ENCODE peak calls at places on chromosomes 16 and 17, in nine cellular contexts. One of them, this sample, is unnamed.

GRCh38 chr17:10161392-10161791 is 37.0 kb downstream of the GAS7 start:
- DNase-seq in astrocyte of the cerebellum: no peak
- DNase-seq in brain microvascular endothelial cell: no peak
- DNase-seq in tibial artery: no peak
- DNase-seq in colonic mucosa: no peak
- DNase-seq in GM10248: no peak
- DNase-seq in OCI-LY7: no peak
- DNase-seq in cardiac muscle cell: no peak
- DNase-seq in uterus: no peak
- DNase-seq in this sample: peak

GRCh38 chr17:35894206-35894605 is 14.0 kb upstream of the CCL5 start:
- DNase-seq in astrocyte of the cerebellum: no peak
- DNase-seq in brain microvascular endothelial cell: no peak
- DNase-seq in tibial artery: no peak
- DNase-seq in colonic mucosa: no peak
- DNase-seq in GM10248: no peak
- DNase-seq in OCI-LY7: no peak
- DNase-seq in cardiac muscle cell: no peak
- DNase-seq in uterus: no peak
- DNase-seq in this sample: no peak

GRCh38 chr16:88692861-88693260 is 6.6 kb upstream of the SNAI3 start:
- DNase-seq in astrocyte of the cerebellum: no peak
- DNase-seq in brain microvascular endothelial cell: no peak
- DNase-seq in tibial artery: no peak
- DNase-seq in colonic mucosa: no peak
- DNase-seq in GM10248: no peak
- DNase-seq in OCI-LY7: no peak
- DNase-seq in cardiac muscle cell: no peak
- DNase-seq in uterus: no peak
- DNase-seq in this sample: no peak

GRCh38 chr16:11743308-11744074 is 834 bp upstream of the TXNDC11 start:
- DNase-seq in astrocyte of the cerebellum: no peak
- DNase-seq in brain microvascular endothelial cell: peak
- DNase-seq in tibial artery: peak
- DNase-seq in colonic mucosa: peak
- DNase-seq in GM10248: peak
- DNase-seq in OCI-LY7: peak
- DNase-seq in cardiac muscle cell: peak
- DNase-seq in uterus: peak
- DNase-seq in this sample: peak

GRCh38 chr17:11996722-11997146 is 541 bp downstream of the ZNF18 start:
- DNase-seq in astrocyte of the cerebellum: no peak
- DNase-seq in brain microvascular endothelial cell: peak
- DNase-seq in tibial artery: no peak
- DNase-seq in colonic mucosa: peak
- DNase-seq in GM10248: peak
- DNase-seq in OCI-LY7: peak
- DNase-seq in cardiac muscle cell: peak
- DNase-seq in uterus: no peak
- DNase-seq in this sample: peak

GRCh38 chr17:40560592-40561293 is 4.5 kb downstream of the CCR7 start:
- DNase-seq in astrocyte of the cerebellum: peak
- DNase-seq in brain microvascular endothelial cell: peak
- DNase-seq in tibial artery: no peak
- DNase-seq in colonic mucosa: peak
- DNase-seq in GM10248: peak
- DNase-seq in OCI-LY7: peak
- DNase-seq in cardiac muscle cell: peak
- DNase-seq in uterus: no peak
- DNase-seq in this sample: peak

GRCh38 chr17:78013683-78014467 is 55.4 kb downstream of the TNRC6C start:
- DNase-seq in astrocyte of the cerebellum: peak
- DNase-seq in brain microvascular endothelial cell: peak
- DNase-seq in tibial artery: peak
- DNase-seq in colonic mucosa: peak
- DNase-seq in GM10248: peak
- DNase-seq in OCI-LY7: peak
- DNase-seq in cardiac muscle cell: peak
- DNase-seq in uterus: peak
- DNase-seq in this sample: peak

GRCh38 chr17:32514587-32514986 is 27.8 kb downstream of the CDK5R1 start:
- DNase-seq in astrocyte of the cerebellum: no peak
- DNase-seq in brain microvascular endothelial cell: no peak
- DNase-seq in tibial artery: no peak
- DNase-seq in colonic mucosa: no peak
- DNase-seq in GM10248: no peak
- DNase-seq in OCI-LY7: no peak
- DNase-seq in cardiac muscle cell: no peak
- DNase-seq in uterus: no peak
- DNase-seq in this sample: no peak

GRCh38 chr17:73215414-73215813 is 22.6 kb downstream of the COG1 start:
- DNase-seq in astrocyte of the cerebellum: no peak
- DNase-seq in brain microvascular endothelial cell: no peak
- DNase-seq in tibial artery: no peak
- DNase-seq in colonic mucosa: no peak
- DNase-seq in GM10248: no peak
- DNase-seq in OCI-LY7: peak
- DNase-seq in cardiac muscle cell: no peak
- DNase-seq in uterus: no peak
- DNase-seq in this sample: no peak

GRCh38 chr16:50830698-50831097 is 88.8 kb downstream of the CYLD start:
- DNase-seq in astrocyte of the cerebellum: no peak
- DNase-seq in brain microvascular endothelial cell: no peak
- DNase-seq in tibial artery: no peak
- DNase-seq in colonic mucosa: no peak
- DNase-seq in GM10248: no peak
- DNase-seq in OCI-LY7: no peak
- DNase-seq in cardiac muscle cell: no peak
- DNase-seq in uterus: no peak
- DNase-seq in this sample: no peak

GRCh38 chr17:10286324-10286723 is 86.5 kb downstream of the MYH13 start:
- DNase-seq in astrocyte of the cerebellum: no peak
- DNase-seq in brain microvascular endothelial cell: no peak
- DNase-seq in tibial artery: no peak
- DNase-seq in colonic mucosa: no peak
- DNase-seq in GM10248: no peak
- DNase-seq in OCI-LY7: no peak
- DNase-seq in cardiac muscle cell: no peak
- DNase-seq in uterus: no peak
- DNase-seq in this sample: no peak

GRCh38 chr17:39225974-39226683 is 384 bp upstream of the STAC2 start:
- DNase-seq in astrocyte of the cerebellum: no peak
- DNase-seq in brain microvascular endothelial cell: no peak
- DNase-seq in tibial artery: peak
- DNase-seq in colonic mucosa: peak
- DNase-seq in GM10248: no peak
- DNase-seq in OCI-LY7: peak
- DNase-seq in cardiac muscle cell: peak
- DNase-seq in uterus: peak
- DNase-seq in this sample: peak

GRCh38 chr16:28898266-28898665 is 20.0 kb downstream of the ATP2A1 start:
- DNase-seq in astrocyte of the cerebellum: no peak
- DNase-seq in brain microvascular endothelial cell: no peak
- DNase-seq in tibial artery: no peak
- DNase-seq in colonic mucosa: no peak
- DNase-seq in GM10248: no peak
- DNase-seq in OCI-LY7: no peak
- DNase-seq in cardiac muscle cell: no peak
- DNase-seq in uterus: no peak
- DNase-seq in this sample: no peak

GRCh38 chr17:79801156-79802038 is 4.5 kb upstream of the CBX8 start:
- DNase-seq in astrocyte of the cerebellum: peak
- DNase-seq in brain microvascular endothelial cell: no peak
- DNase-seq in tibial artery: no peak
- DNase-seq in colonic mucosa: no peak
- DNase-seq in GM10248: no peak
- DNase-seq in OCI-LY7: no peak
- DNase-seq in cardiac muscle cell: no peak
- DNase-seq in uterus: no peak
- DNase-seq in this sample: no peak

DNA sequence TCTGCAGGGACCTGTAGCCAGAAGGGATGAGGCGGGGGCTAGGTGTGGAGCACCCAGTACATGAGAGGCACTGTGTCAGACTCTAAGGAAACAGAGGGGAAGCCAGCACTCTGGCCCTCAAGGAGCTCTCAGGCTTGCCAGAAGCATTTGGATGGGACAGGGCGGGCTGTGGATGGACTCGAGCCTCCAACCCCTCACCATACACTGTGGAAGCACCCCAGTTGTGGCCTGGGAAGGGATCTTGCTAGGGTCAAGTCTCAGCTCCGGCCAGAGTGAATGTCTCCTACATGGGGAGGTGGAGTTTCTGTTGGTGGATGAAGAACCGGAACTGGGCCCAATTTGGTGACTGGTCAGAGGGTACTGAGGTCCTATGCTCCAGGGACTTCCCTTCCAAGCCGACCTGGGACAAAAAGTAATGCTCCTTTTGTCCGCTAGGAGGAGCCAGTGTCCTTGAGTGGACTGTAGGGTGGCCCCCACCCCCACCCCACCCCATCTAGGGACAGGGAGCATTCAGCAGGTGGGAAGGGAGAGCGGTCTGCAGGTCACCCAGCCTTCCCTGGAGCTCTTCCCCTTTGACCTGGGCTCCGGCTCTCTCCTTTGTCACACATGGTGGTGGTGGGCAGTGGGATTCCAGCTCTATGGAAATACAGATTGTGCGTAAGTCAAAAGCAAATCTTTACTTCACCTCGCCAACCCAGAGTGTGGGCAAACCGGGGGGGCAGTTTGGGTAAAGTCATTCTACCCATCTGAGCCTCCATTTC is 20.3 kb upstream of the PHB1 start:
- DNase-seq in astrocyte of the cerebellum: no peak
- DNase-seq in brain microvascular endothelial cell: peak
- DNase-seq in tibial artery: no peak
- DNase-seq in colonic mucosa: peak
- DNase-seq in GM10248: peak
- DNase-seq in OCI-LY7: peak
- DNase-seq in cardiac muscle cell: peak
- DNase-seq in uterus: peak
- DNase-seq in this sample: peak
- TF ChIP-seq CTCF in astrocyte of the cerebellum: peak
- TF ChIP-seq CTCF in brain microvascular endothelial cell: peak
- TF ChIP-seq CTCF in tibial artery: peak
- TF ChIP-seq CTCF in colonic mucosa: peak
- TF ChIP-seq CTCF in GM10248: peak
- TF ChIP-seq CTCF in OCI-LY7: peak
- TF ChIP-seq CTCF in cardiac muscle cell: peak
- TF ChIP-seq CTCF in uterus: peak
- TF ChIP-seq CTCF in this sample: peak

GRCh38 chr16:1983053-1983543 is 895 bp upstream of the GFER start:
- DNase-seq in astrocyte of the cerebellum: no peak
- DNase-seq in brain microvascular endothelial cell: no peak
- DNase-seq in tibial artery: no peak
- DNase-seq in colonic mucosa: no peak
- DNase-seq in GM10248: no peak
- DNase-seq in OCI-LY7: no peak
- DNase-seq in cardiac muscle cell: no peak
- DNase-seq in uterus: no peak
- DNase-seq in this sample: no peak
- TF ChIP-seq CTCF in astrocyte of the cerebellum: no peak
- TF ChIP-seq CTCF in brain microvascular endothelial cell: peak
- TF ChIP-seq CTCF in tibial artery: no peak
- TF ChIP-seq CTCF in colonic mucosa: no peak
- TF ChIP-seq CTCF in GM10248: no peak
- TF ChIP-seq CTCF in OCI-LY7: no peak
- TF ChIP-seq CTCF in cardiac muscle cell: no peak
- TF ChIP-seq CTCF in uterus: no peak
- TF ChIP-seq CTCF in this sample: no peak

GRCh38 chr17:8822401-8823035 is 23.4 kb upstream of the MFSD6L start:
- DNase-seq in astrocyte of the cerebellum: no peak
- DNase-seq in brain microvascular endothelial cell: no peak
- DNase-seq in tibial artery: no peak
- DNase-seq in colonic mucosa: no peak
- DNase-seq in GM10248: no peak
- DNase-seq in OCI-LY7: no peak
- DNase-seq in cardiac muscle cell: no peak
- DNase-seq in uterus: no peak
- DNase-seq in this sample: no peak
- TF ChIP-seq CTCF in astrocyte of the cerebellum: no peak
- TF ChIP-seq CTCF in brain microvascular endothelial cell: no peak
- TF ChIP-seq CTCF in tibial artery: no peak
- TF ChIP-seq CTCF in colonic mucosa: no peak
- TF ChIP-seq CTCF in GM10248: no peak
- TF ChIP-seq CTCF in OCI-LY7: no peak
- TF ChIP-seq CTCF in cardiac muscle cell: no peak
- TF ChIP-seq CTCF in uterus: no peak
- TF ChIP-seq CTCF in this sample: no peak

GRCh38 chr16:65684230-65684629 is 562.4 kb upstream of the CDH11 start:
- DNase-seq in astrocyte of the cerebellum: no peak
- DNase-seq in brain microvascular endothelial cell: no peak
- DNase-seq in tibial artery: no peak
- DNase-seq in colonic mucosa: no peak
- DNase-seq in GM10248: no peak
- DNase-seq in OCI-LY7: no peak
- DNase-seq in cardiac muscle cell: no peak
- DNase-seq in uterus: no peak
- DNase-seq in this sample: no peak
- TF ChIP-seq CTCF in astrocyte of the cerebellum: peak
- TF ChIP-seq CTCF in brain microvascular endothelial cell: peak
- TF ChIP-seq CTCF in tibial artery: no peak
- TF ChIP-seq CTCF in colonic mucosa: no peak
- TF ChIP-seq CTCF in GM10248: no peak
- TF ChIP-seq CTCF in OCI-LY7: peak
- TF ChIP-seq CTCF in cardiac muscle cell: peak
- TF ChIP-seq CTCF in uterus: no peak
- TF ChIP-seq CTCF in this sample: peak

GRCh38 chr16:52581530-52581929 is 34.6 kb upstream of the TOX3 start:
- DNase-seq in astrocyte of the cerebellum: no peak
- DNase-seq in brain microvascular endothelial cell: no peak
- DNase-seq in tibial artery: no peak
- DNase-seq in colonic mucosa: no peak
- DNase-seq in GM10248: no peak
- DNase-seq in OCI-LY7: no peak
- DNase-seq in cardiac muscle cell: no peak
- DNase-seq in uterus: no peak
- DNase-seq in this sample: no peak
- TF ChIP-seq CTCF in astrocyte of the cerebellum: no peak
- TF ChIP-seq CTCF in brain microvascular endothelial cell: no peak
- TF ChIP-seq CTCF in tibial artery: no peak
- TF ChIP-seq CTCF in colonic mucosa: no peak
- TF ChIP-seq CTCF in GM10248: no peak
- TF ChIP-seq CTCF in OCI-LY7: peak
- TF ChIP-seq CTCF in cardiac muscle cell: no peak
- TF ChIP-seq CTCF in uterus: no peak
- TF ChIP-seq CTCF in this sample: no peak

DNA sequence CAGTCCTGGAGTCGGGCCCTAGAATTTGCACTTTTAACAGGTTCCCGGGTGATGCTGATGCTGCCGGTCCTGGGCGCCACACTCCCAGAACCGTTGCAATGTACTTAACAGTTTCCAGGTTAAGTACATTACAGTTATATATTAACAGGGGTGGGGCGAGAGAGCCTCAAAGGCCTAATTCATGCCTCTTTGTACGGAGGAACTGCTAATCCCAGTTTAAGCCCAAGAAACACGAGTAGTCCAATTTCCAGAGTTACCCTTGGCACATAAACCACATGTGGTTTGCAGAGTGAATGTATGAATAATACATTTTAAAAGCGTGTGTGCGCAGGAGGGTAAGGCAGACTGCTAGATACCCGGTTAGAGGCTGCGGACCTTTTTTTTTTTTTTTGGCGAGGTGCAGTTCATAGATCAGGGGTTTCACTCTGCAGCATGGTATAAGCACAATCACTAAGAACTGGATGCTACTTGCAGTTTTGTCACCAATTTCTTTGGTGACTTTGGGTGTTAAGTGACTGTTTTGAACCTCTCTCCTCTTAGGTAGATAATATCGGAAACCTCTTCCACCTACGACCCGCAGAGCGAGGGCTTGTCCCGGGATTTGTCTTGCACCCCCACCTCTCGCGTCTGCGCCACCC is 714 bp downstream of the COX11 start:
- DNase-seq in astrocyte of the cerebellum: no peak
- DNase-seq in brain microvascular endothelial cell: peak
- DNase-seq in tibial artery: no peak
- DNase-seq in colonic mucosa: peak
- DNase-seq in GM10248: peak
- DNase-seq in OCI-LY7: peak
- DNase-seq in cardiac muscle cell: peak
- DNase-seq in uterus: no peak
- DNase-seq in this sample: peak
- TF ChIP-seq CTCF in astrocyte of the cerebellum: peak
- TF ChIP-seq CTCF in brain microvascular endothelial cell: no peak
- TF ChIP-seq CTCF in tibial artery: no peak
- TF ChIP-seq CTCF in colonic mucosa: no peak
- TF ChIP-seq CTCF in GM10248: no peak
- TF ChIP-seq CTCF in OCI-LY7: peak
- TF ChIP-seq CTCF in cardiac muscle cell: peak
- TF ChIP-seq CTCF in uterus: no peak
- TF ChIP-seq CTCF in this sample: peak